ENCODE peak calls at places on chromosomes 3 and 15, in seven cellular contexts. Z, D, G, Q, X, A and M are unnamed samples.

GRCh38 chr15:31360158-31360561 is 33.5 kb downstream of the KLF13 start:
- DNase-seq in G (no peak), Z (no peak), D (no peak), Q (no peak), X (no peak), A (no peak), M (no peak)

GRCh38 chr3:23952646-23953045 is 7.6 kb downstream of the NR1D2 start:
- DNase-seq in A (no peak), D (no peak), G (no peak), Q (no peak), Z (no peak), X (no peak), M (no peak)

GRCh38 chr3:107956991-107957467 is 133.8 kb downstream of the CD47 start:
- DNase-seq in A (no peak), G (peak), Z (no peak), X (peak), Q (no peak), D (peak), M (no peak)

GRCh38 chr15:64926661-64927060 is 15.0 kb downstream of the ANKDD1A start:
- DNase-seq in Z (no peak), D (no peak), A (no peak), G (no peak), X (no peak), Q (no peak), M (no peak)

GRCh38 chr3:132788299-132788698 is 66.1 kb upstream of the NPHP3 start:
- DNase-seq in A (no peak), Z (peak), G (peak), Q (no peak), X (peak), D (peak), M (no peak)

GRCh38 chr3:175713263-175713662 is 854.1 kb downstream of the NAALADL2 start:
- DNase-seq in Z (no peak), G (no peak), D (no peak), A (no peak), X (peak), Q (no peak), M (no peak)

GRCh38 chr15:75502360-75502759 is 50.9 kb upstream of the SIN3A start:
- DNase-seq in G (no peak), Z (no peak), Q (no peak), A (no peak), X (no peak), D (no peak), M (no peak)

GRCh38 chr3:53581671-53582070 is 87.3 kb downstream of the CACNA1D start:
- DNase-seq in A (no peak), G (no peak), X (peak), D (no peak), Z (no peak), Q (no peak), M (no peak)

GRCh38 chr3:11415099-11415498 is 142.9 kb downstream of the ATG7 start:
- DNase-seq in A (no peak), G (peak), Z (no peak), Q (no peak), X (no peak), D (no peak), M (no peak)

GRCh38 chr3:99442599-99442998 is 195.8 kb upstream of the COL8A1 start:
- DNase-seq in Q (no peak), Z (no peak), A (no peak), G (no peak), D (no peak), X (no peak), M (no peak)

GRCh38 chr15:96336643-96337353 is 6.3 kb downstream of the NR2F2 start:
- DNase-seq in Q (no peak), D (peak), X (no peak), G (no peak), Z (no peak), A (no peak), M (no peak)

GRCh38 chr3:188584162-188584529 is 430.2 kb downstream of the LPP start:
- DNase-seq in Z (no peak), Q (no peak), G (peak), X (peak), D (no peak), A (no peak), M (no peak)

GRCh38 chr3:100880845-100881244 is 112.4 kb downstream of the ABI3BP start:
- DNase-seq in G (no peak), Z (no peak), A (no peak), X (peak), D (no peak), Q (no peak), M (no peak)

GRCh38 chr3:173761161-173761560 is 363.6 kb downstream of the NLGN1 start:
- DNase-seq in D (no peak), Q (no peak), G (no peak), A (no peak), Z (peak), X (no peak), M (no peak)

GRCh38 chr3:130488288-130488687 is 28.7 kb upstream of the COL6A6 start:
- DNase-seq in A (no peak), X (no peak), Q (peak), Z (no peak), G (no peak), D (no peak), M (no peak)

GRCh38 chr15:76978522-76979330 is 16.2 kb upstream of the PSTPIP1 start:
- DNase-seq in Z (no peak), A (no peak), G (no peak), Q (no peak), X (no peak), D (no peak), M (no peak)

GRCh38 chr15:72169921-72170611 is 27.5 kb downstream of the GRAMD2A start:
- DNase-seq in G (no peak), Z (no peak), Q (no peak), D (peak), X (no peak), A (no peak), M (no peak)

GRCh38 chr3:60555704-60556340 is 695.4 kb downstream of the FHIT start:
- DNase-seq in A (no peak), Q (no peak), G (peak), Z (no peak), X (peak), D (no peak), M (no peak)

GRCh38 chr3:119368243-119368800 is 74.1 kb downstream of the ARHGAP31 start:
- DNase-seq in D (no peak), Q (no peak), X (no peak), A (no peak), Z (no peak), G (no peak), M (no peak)

GRCh38 chr15:92797168-92798052 is 102.7 kb upstream of the CHD2 start:
- DNase-seq in G (no peak), Q (peak), X (peak), Z (peak), A (no peak), D (no peak), M (no peak)

GRCh38 chr3:31636063-31636462 is 103.3 kb downstream of the STT3B start:
- DNase-seq in Q (no peak), X (no peak), G (no peak), Z (no peak), D (no peak), A (no peak), M (no peak)

GRCh38 chr3:82058809-82059208 is 297.4 kb upstream of the GBE1 start:
- DNase-seq in Z (no peak), A (no peak), X (no peak), Q (no peak), D (no peak), G (no peak), M (no peak)

GRCh38 chr15:93703092-93703785 is 528.1 kb upstream of the MCTP2 start:
- DNase-seq in D (no peak), G (no peak), Z (no peak), Q (no peak), X (no peak), A (no peak), M (no peak)

GRCh38 chr3:192188218-192188835 is 539.0 kb downstream of the FGF12 start:
- DNase-seq in Q (no peak), A (no peak), D (no peak), X (peak), Z (peak), G (no peak), M (peak)

GRCh38 chr15:42808921-42809320 is 72.0 kb upstream of the CDAN1 start:
- DNase-seq in D (no peak), X (no peak), A (no peak), Q (no peak), Z (no peak), G (no peak), M (no peak)

GRCh38 chr3:179695672-179696313 is 43.0 kb downstream of the USP13 start:
- DNase-seq in Q (no peak), Z (no peak), D (no peak), X (no peak), A (no peak), G (no peak), M (no peak)

GRCh38 chr3:33541918-33542317 is 101.7 kb upstream of the UBP1 start:
- DNase-seq in D (no peak), Q (no peak), A (no peak), G (no peak), Z (no peak), X (peak), M (no peak)

GRCh38 chr3:100033184-100033583 is 81.1 kb downstream of the FILIP1L start:
- DNase-seq in Z (no peak), G (peak), D (no peak), X (peak), A (no peak), Q (no peak), M (no peak)

GRCh38 chr3:140821493-140821892 is 120.1 kb upstream of the SLC25A36 start:
- DNase-seq in Q (no peak), Z (no peak), A (no peak), D (no peak), G (no peak), X (no peak), M (no peak)

GRCh38 chr3:65356331-65357286 is 668.8 kb upstream of the ADAMTS9 start:
- DNase-seq in D (no peak), Z (no peak), G (no peak), A (no peak), X (no peak), Q (no peak), M (no peak)

GRCh38 chr15:29124581-29125381 is 144.8 kb downstream of the NSMCE3 start:
- DNase-seq in G (no peak), X (peak), A (no peak), Q (no peak), Z (no peak), D (no peak), M (no peak)

GRCh38 chr15:69417581-69417980 is 3.4 kb downstream of the KIF23 start:
- DNase-seq in D (no peak), G (no peak), Z (no peak), Q (no peak), A (no peak), X (peak), M (no peak)

GRCh38 chr15:70127797-70128756 is 30.4 kb upstream of the TLE3 start:
- DNase-seq in X (no peak), Z (no peak), G (no peak), A (no peak), D (no peak), Q (no peak), M (no peak)

GRCh38 chr3:159764211-159765024 is 224.2 kb upstream of the IL12A start:
- DNase-seq in Z (no peak), G (no peak), X (peak), A (no peak), D (peak), Q (peak), M (no peak)

GRCh38 chr3:98086873-98087272 is at the start of gene OR5AC2:
- DNase-seq in G (no peak), Z (no peak), D (no peak), X (no peak), A (no peak), Q (no peak), M (no peak)